ENCODE peak calls at places on chromosomes 11 and 22, in six cellular contexts. M is WTC11, S is endothelial cell of umbilical vein, W is A549, H is H1, Q is HepG2. T is an unnamed sample.

GRCh38 chr11:2553886-2554285 is 109.1 kb downstream of the KCNQ1 start:
- DNase-seq in Q (no peak), M (no peak), H (no peak), S (no peak), W (no peak), T (no peak)

GRCh38 chr11:118921929-118922744 is 3.6 kb downstream of the BCL9L start:
- DNase-seq in S (peak; percentile 40), M (peak; percentile 76), Q (peak; percentile 80), H (no peak), W (peak; percentile 91), T (no peak)

GRCh38 chr11:1271002-1271401 is 38.4 kb downstream of the TOLLIP start:
- DNase-seq in M (no peak), Q (no peak), S (no peak), H (no peak), W (no peak), T (peak; percentile 47)

GRCh38 chr22:45314054-45314721 is 4.5 kb downstream of the FAM118A start:
- DNase-seq in M (no peak), H (no peak), Q (peak; percentile 32), W (no peak), S (no peak), T (peak; percentile 70)

GRCh38 chr11:4673781-4674180 is 23.9 kb downstream of the OR51E2 start:
- DNase-seq in H (no peak), M (no peak), Q (no peak), S (no peak), W (no peak), T (no peak)

GRCh38 chr11:3905080-3905953 is 49.9 kb downstream of the STIM1 start:
- DNase-seq in Q (peak; percentile 98), S (no peak), M (no peak), W (peak; percentile 76), H (no peak), T (peak; percentile 53)

GRCh38 chr22:44133161-44133560 is 47.6 kb upstream of the PARVG start:
- DNase-seq in Q (no peak), S (no peak), W (no peak), H (no peak), M (no peak), T (no peak)

GRCh38 chr11:46948378-46949131 is 12.0 kb downstream of the CSTPP1 start:
- DNase-seq in W (peak; percentile 57), H (no peak), M (no peak), S (peak; percentile 11), Q (no peak), T (no peak)

GRCh38 chr22:43819691-43820670 is 7.9 kb upstream of the EFCAB6 start:
- DNase-seq in W (no peak), H (no peak), M (no peak), S (no peak), Q (no peak), T (no peak)

GRCh38 chr11:43790444-43790794 is 90.2 kb upstream of the ALKBH3 start:
- DNase-seq in Q (no peak), H (no peak), W (no peak), M (no peak), S (no peak), T (no peak)

GRCh38 chr11:82981852-82982251 is 80.3 kb downstream of the DDIAS start:
- DNase-seq in H (no peak), W (no peak), M (no peak), Q (no peak), S (no peak), T (peak; percentile 26)

GRCh38 chr11:64507832-64508375 is 83.1 kb upstream of the SLC22A12 start:
- DNase-seq in M (no peak), S (no peak), Q (no peak), H (no peak), W (no peak), T (no peak)

GRCh38 chr11:72721689-72722049 is 30.5 kb downstream of the ARAP1 start:
- DNase-seq in S (no peak), M (no peak), W (no peak), H (no peak), Q (no peak), T (no peak)

DNA sequence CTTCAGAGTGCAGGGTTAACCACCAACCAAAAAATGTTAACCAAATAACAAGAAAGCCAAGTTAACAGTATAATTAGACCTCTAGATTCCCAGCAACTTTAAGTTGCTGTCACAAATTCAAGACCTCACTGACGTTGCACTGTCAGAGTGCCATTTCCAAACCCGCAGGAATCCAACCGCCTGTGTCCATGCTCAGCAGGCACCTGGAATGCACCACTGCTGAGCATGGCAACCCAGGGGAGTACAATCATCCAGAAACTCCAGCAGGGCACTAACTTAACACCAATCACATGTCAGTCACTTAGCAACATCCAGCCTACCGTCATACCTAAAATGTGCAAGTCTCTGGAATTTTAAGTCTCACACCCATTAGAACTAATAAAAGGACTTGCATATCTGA is 48.9 kb downstream of the SMCO4 start:
- DNase-seq in Q (no peak), S (no peak), M (no peak), H (no peak), W (no peak), T (no peak)
- TF ChIP-seq JUN in Q (no peak), S (no peak), M (no peak), H (no peak), W (no peak), T (no peak)

GRCh38 chr22:49753961-49754673 is 73.6 kb downstream of the BRD1 start:
- DNase-seq in W (no peak), M (peak; percentile 9), H (no peak), Q (no peak), S (no peak), T (peak; percentile 2)

GRCh38 chr22:49751968-49752597 is 75.6 kb downstream of the BRD1 start:
- DNase-seq in Q (no peak), W (no peak), S (no peak), H (no peak), M (no peak), T (peak; percentile 67)

GRCh38 chr22:49752598-49753091 is 75.0 kb downstream of the BRD1 start:
- DNase-seq in W (no peak), H (no peak), M (no peak), Q (no peak), S (no peak), T (no peak)

GRCh38 chr22:49754674-49755590 is 72.7 kb downstream of the BRD1 start:
- DNase-seq in W (no peak), Q (no peak), S (no peak), H (no peak), M (no peak), T (no peak)

GRCh38 chr22:49753276-49753884 is 74.3 kb downstream of the BRD1 start:
- DNase-seq in W (no peak), S (no peak), M (no peak), H (no peak), Q (no peak), T (no peak)
- TF ChIP-seq JUN in W (no peak), S (no peak), M (no peak), H (no peak), Q (no peak), T (no peak)

GRCh38 chr22:33666661-33667619 is 253.3 kb downstream of the LARGE1 start:
- DNase-seq in H (no peak), S (no peak), M (no peak), W (no peak), Q (no peak), T (no peak)

GRCh38 chr22:33666249-33666648 is 254.0 kb downstream of the LARGE1 start:
- DNase-seq in H (no peak), M (no peak), S (no peak), W (no peak), Q (no peak), T (no peak)
- TF ChIP-seq JUN in H (no peak), M (no peak), S (no peak), W (no peak), Q (no peak), T (no peak)

DNA sequence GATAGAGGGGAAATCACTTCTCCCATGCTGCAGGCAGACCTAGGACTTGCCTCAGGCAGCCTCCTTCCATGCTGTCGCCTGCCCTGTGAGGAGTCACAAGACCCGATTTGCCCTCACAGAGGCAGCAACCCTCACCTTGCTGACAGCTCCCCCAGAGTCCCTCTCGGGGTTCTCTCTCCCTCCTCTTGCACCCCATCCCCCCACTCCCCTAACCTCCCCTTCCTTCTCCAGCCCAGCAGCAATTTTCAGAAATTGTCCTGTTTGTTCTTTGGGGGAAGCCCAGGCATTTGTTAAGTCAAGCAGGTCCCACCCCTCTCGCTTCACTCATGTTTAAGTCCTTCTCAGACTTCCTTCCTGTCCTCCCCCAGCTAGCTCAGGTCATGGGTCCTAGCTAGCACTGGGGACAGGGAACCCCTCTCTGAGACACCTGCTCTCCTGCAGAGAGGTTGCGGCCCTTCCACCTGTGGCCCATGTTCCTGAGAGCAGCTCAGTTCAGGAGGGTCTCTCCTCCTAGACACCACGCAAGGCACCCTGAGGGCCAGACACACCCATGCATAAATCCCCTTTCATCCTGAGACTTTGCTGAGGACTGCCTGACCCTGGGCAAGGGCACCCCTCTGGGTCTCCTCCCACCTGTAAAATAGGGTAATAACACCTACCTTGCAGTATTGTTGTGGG is 6.3 kb upstream of the FXYD2 start:
- DNase-seq in W (no peak), Q (no peak), S (no peak), H (no peak), M (no peak), T (no peak)
- TF ChIP-seq JUN in W (no peak), Q (no peak), S (no peak), H (no peak), M (no peak), T (no peak)

GRCh38 chr11:129484068-129484467 is 108.4 kb downstream of the BARX2 start:
- DNase-seq in Q (no peak), W (no peak), S (no peak), M (no peak), H (no peak), T (no peak)
- TF ChIP-seq JUN in Q (no peak), W (no peak), S (no peak), M (no peak), H (no peak), T (no peak)

DNA sequence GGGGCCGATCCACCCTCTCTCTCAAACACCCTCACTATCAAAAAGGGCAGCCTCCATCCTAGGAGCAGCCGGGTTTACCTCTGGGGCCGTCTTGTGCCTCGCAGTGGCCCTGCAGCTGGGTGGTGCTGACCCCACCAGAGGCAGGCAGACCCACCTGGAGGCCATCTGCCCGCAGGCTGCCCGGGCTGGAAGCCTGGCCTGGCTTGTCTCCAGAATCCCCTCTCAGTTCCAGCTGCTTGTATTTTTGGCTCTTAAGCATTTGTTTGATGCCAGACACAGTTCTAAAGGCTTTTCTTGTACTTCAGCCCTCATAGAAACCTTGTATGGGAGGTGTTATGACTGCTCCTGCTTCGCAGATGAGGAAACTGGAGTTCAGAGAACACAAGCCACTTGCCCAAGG is 4.2 kb upstream of the NFAM1 start:
- DNase-seq in S (no peak), W (no peak), Q (no peak), M (no peak), H (no peak), T (no peak)
- TF ChIP-seq JUN in S (no peak), W (no peak), Q (no peak), M (no peak), H (no peak), T (no peak)

DNA sequence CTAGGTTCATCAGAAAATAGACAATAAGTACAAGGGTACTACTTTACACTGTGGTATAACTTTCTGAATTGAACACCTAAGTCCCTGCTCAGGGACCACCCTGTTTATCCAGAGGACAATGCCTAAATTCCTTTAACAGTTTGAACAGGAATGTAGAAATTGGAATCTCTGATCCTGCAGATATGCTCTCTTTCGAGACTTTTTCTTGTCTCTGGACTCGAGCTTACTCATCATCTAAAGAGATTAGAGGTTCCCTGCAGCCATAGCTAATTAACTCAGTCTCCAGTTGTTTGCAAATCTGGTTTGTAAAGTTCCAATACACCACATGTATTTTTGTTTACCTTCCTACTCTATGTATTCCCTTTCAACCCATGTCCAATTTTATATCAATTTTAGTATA is 1.0 kb downstream of the HOATZ start:
- DNase-seq in H (no peak), M (no peak), S (no peak), Q (no peak), W (no peak), T (no peak)
- TF ChIP-seq JUN in H (no peak), M (no peak), S (no peak), Q (no peak), W (no peak), T (no peak)

T was measured in K562.